ENCODE peak calls at places on chromosome 5, in four cellular contexts. E is HepG2, I is WTC11, H is K562. C is an unnamed sample.

GRCh38 chr5:161034456-161034855 is 182.4 kb upstream of the ATP10B start:
- DNase-seq in E (no peak), I (no peak), H (no peak), C (no peak)

GRCh38 chr5:9015937-9016270 is 530.0 kb downstream of the SEMA5A start:
- DNase-seq in E (no peak), I (no peak), H (no peak), C (no peak)

GRCh38 chr5:176491901-176492300 is 43.7 kb downstream of the FAF2 start:
- DNase-seq in E (no peak), I (no peak), H (no peak), C (no peak)

GRCh38 chr5:102789469-102789868 is 34.4 kb downstream of the PAM start:
- DNase-seq in E (no peak), I (no peak), H (no peak), C (no peak)

GRCh38 chr5:1737790-1738405 is 61.7 kb downstream of the MRPL36 start:
- DNase-seq in E (peak; percentile 31), I (no peak), H (peak; percentile 61), C (no peak)

GRCh38 chr5:31408814-31409213 is 123.1 kb downstream of the DROSHA start:
- DNase-seq in E (no peak), I (no peak), H (peak; percentile 34), C (no peak)

GRCh38 chr5:44983006-44983405 is 174.3 kb downstream of the MRPS30 start:
- DNase-seq in E (no peak), I (no peak), H (peak; percentile 5), C (peak; percentile 13)

GRCh38 chr5:35899805-35900204 is 38.6 kb downstream of the CAPSL start:
- DNase-seq in E (no peak), I (no peak), H (no peak), C (no peak)

GRCh38 chr5:31531543-31531887 is 378 bp downstream of the DROSHA start:
- DNase-seq in E (peak; percentile 15), I (no peak), H (peak; percentile 61), C (peak; percentile 21)

GRCh38 chr5:16773990-16774389 is 157.2 kb upstream of the RETREG1 start:
- DNase-seq in E (no peak), I (no peak), H (no peak), C (peak; percentile 47)

GRCh38 chr5:122053181-122054109 is 24.6 kb downstream of the LOX start:
- DNase-seq in E (no peak), I (no peak), H (no peak), C (no peak)

GRCh38 chr5:79955496-79956172 is 35.4 kb downstream of the MTX3 start:
- DNase-seq in E (no peak), I (no peak), H (no peak), C (no peak)

GRCh38 chr5:61416010-61416409 is 84.0 kb downstream of the ZSWIM6 start:
- DNase-seq in E (no peak), I (no peak), H (no peak), C (no peak)
- TF ChIP-seq HMGXB4 in E (no peak), I (no peak), H (no peak), C (no peak)

GRCh38 chr5:123485275-123485674 is 26.7 kb upstream of the CSNK1G3 start:
- DNase-seq in E (no peak), I (no peak), H (no peak), C (no peak)

GRCh38 chr5:123483446-123484077 is 28.4 kb upstream of the CSNK1G3 start:
- DNase-seq in E (no peak), I (no peak), H (no peak), C (no peak)

GRCh38 chr5:123482258-123482657 is 29.7 kb upstream of the CSNK1G3 start:
- DNase-seq in E (no peak), I (no peak), H (no peak), C (no peak)

GRCh38 chr5:123490974-123491373 is 21.0 kb upstream of the CSNK1G3 start:
- DNase-seq in E (no peak), I (no peak), H (no peak), C (no peak)

DNA sequence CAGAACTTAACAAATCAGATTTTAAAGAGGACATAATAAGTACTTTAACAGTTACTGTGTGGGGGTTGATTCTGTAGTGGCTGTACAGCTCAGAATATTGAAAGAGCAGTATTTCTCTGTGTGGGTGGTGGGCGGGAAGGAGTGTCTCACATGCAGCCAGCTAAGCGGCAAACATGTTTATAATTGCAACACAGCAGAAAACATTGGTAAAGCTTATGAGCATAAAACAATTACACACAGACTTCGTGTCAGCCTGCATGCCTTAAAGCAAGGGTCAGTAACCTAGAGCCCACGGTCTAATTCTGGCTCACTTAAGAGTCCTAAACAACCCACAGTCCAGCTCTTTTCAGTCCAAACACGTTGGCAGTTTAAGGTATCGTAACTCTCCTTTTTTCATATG is 24.7 kb upstream of the CSNK1G3 start:
- DNase-seq in E (no peak), I (no peak), H (no peak), C (no peak)
- TF ChIP-seq HMGXB4 in E (no peak), I (no peak), H (no peak), C (no peak)

DNA sequence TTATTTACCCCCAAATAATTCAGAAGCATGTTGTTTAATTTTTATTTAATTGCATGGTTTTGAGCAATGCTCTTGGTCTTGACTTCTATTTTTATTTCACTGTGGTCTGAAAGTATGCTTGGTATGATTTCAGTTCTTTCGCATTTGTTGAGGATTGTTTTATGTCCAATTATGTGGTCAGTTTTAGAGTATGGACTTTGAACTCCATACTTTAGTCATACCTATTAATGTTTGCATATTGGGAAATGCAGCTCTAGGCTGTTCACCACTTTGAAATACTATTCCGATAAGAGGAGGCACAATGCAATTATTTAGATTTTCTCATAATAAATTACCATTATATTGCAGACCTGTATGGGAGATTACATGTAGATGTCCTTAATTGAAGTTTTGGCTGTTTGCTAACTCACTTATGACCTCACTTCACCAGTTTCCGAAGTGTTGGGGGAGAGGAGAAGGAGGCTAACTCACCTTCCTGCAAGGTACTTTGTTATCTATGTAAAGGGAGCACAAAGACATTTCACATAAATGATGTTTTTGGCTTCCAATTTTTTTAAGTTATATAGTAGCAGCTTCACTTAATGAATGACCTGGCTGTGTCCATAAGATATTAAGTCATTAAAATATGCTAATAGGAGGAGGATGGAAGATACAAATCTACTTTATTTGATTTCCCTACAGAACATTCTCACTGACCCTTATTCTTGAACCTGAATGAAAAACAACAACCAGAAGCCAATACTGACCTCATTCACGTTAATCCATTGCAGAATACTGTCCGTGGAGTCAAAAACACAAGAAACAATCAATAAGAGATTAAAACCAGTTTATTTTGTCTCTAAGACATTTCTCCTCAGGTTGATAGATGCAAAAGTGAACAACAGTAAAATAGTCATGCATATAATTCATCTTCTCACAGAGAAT is 970.3 kb upstream of the ARRDC3 start:
- DNase-seq in E (peak; percentile 71), I (no peak), H (no peak), C (no peak)
- TF ChIP-seq HMGXB4 in E (no peak), I (no peak), H (no peak), C (no peak)

DNA sequence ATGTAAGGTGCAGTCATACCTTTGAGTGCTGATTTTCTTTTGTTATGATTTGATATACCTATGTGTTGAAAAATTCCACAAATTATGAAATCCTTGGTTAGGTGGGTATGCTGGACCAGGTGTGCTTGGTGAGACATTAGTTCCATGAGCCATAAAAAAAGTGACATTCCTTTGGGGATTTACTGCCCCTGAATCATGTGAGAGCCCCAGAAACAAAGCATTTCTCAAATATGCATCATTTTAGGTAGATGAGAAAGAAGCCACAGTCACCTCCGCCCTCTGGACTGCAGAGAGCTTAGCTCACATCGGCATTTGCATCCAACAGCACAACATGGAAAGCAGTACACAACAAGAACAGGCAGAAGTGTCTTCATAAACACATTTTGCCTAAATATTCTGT is 55.3 kb downstream of the DAP start:
- DNase-seq in E (no peak), I (no peak), H (no peak), C (no peak)
- TF ChIP-seq HMGXB4 in E (no peak), I (no peak), H (no peak), C (no peak)

DNA sequence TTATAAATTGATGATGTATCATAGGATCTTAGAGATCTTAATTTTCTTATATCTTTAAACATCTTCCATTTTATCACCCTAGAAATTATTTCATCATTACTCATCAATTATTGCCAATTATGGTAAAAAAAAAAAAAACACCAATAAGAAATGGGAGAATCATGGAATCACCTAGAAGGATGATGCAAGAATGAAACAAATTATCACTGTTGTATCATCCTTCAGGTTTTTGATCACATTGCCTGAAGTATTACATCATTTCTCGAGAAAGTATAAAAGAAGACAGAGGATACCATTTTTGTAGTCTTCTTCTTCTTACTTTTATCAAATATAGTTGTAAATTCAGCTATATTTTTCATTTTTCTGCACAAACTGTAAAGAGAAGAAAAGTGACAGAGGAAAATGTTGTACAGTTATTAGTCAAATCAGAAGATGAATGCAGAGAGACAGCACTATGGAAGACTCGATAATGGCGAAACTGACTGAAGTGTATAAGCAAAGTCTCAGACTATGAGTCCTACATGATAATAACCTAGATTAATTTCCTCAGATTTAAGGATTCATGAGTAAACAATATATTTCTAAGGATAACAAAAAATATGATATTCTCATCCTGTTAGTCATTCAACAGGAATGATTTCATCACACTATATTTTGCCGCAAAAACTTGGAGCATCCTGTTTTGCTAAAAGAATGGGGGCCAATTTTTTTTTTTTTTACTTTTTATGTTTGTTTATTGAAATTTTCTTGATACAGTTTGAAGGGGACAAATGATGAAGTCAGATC is 5.9 kb upstream of the STC2 start:
- DNase-seq in E (no peak), I (no peak), H (no peak), C (no peak)
- TF ChIP-seq HMGXB4 in E (no peak), I (no peak), H (no peak), C (no peak)

GRCh38 chr5:90888511-90889324 is 330.1 kb downstream of the ADGRV1 start:
- DNase-seq in E (peak; percentile 64), I (no peak), H (no peak), C (peak; percentile 26)
- TF ChIP-seq HMGXB4 in E (no peak), I (no peak), H (no peak), C (no peak)

GRCh38 chr5:10725636-10726035 is 35.4 kb downstream of the DAP start:
- DNase-seq in E (no peak), I (no peak), H (no peak), C (no peak)

GRCh38 chr5:10723519-10723918 is 37.5 kb downstream of the DAP start:
- DNase-seq in E (no peak), I (no peak), H (no peak), C (no peak)

GRCh38 chr5:10726179-10726912 is 34.7 kb downstream of the DAP start:
- DNase-seq in E (no peak), I (no peak), H (peak; percentile 78), C (no peak)

GRCh38 chr5:10726913-10727517 is 34.0 kb downstream of the DAP start:
- DNase-seq in E (no peak), I (no peak), H (no peak), C (no peak)

DNA sequence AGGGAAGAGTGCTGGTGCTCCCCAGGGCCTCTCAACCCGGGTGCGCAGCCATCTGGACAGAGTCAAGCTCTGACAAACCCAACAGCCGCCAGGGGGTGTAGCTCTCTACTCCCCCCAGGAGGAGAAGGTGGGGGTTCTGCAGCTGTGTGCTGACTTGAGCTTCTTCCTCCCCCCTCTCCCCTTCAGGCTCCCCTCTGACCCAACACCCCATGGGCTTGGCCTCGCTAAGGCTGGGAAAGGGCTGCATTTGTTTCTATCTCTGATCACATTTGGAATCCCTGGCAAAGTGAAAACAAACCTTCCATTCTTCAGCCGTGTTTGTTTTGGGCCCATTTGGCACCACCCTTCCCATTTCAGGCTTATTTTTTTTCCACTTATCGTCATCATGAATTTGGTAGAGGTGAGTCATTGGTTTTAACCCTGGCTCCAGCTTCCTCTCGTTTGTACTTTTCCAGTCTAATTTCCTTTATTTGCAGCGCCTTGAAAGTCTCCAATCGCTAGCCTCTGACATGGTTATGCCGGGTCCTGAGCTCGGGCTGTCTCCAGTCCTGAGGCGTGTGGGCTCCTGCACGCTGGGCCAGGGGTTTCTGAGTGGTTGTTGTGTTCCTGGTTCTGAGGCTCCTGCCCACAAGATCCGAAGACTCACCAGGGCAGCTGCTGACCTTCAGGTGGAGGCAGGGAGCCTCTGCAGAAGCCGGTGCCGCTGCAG is 36.1 kb downstream of the DAP start:
- DNase-seq in E (peak; percentile 76), I (peak; percentile 24), H (peak; percentile 91), C (peak; percentile 84)
- TF ChIP-seq HMGXB4 in E (no peak), I (no peak), H (no peak), C (no peak)

GRCh38 chr5:78405820-78406750 is 45.7 kb downstream of the SCAMP1 start:
- DNase-seq in E (no peak), I (no peak), H (no peak), C (peak; percentile 33)
- TF ChIP-seq HMGXB4 in E (no peak), I (no peak), H (no peak), C (no peak)

C was measured in A549.